ENCODE peak calls at places on chromosome 10, in five cellular contexts. One of them, this sample, is unnamed.

GRCh38 chr10:61931620-61932332 is 30.3 kb downstream of the ARID5B start:
- DNase-seq in GM12878: no peak
- DNase-seq in HepG2: no peak
- DNase-seq in A549: no peak
- DNase-seq in K562: no peak
- DNase-seq in this sample: no peak

GRCh38 chr10:104581884-104582603 is 59.0 kb upstream of the SORCS3 start:
- DNase-seq in GM12878: no peak
- DNase-seq in HepG2: no peak
- DNase-seq in A549: no peak
- DNase-seq in K562: no peak
- DNase-seq in this sample: no peak

GRCh38 chr10:26215923-26216576 is 524 bp upstream of the GAD2 start:
- DNase-seq in GM12878: no peak
- DNase-seq in HepG2: no peak
- DNase-seq in A549: peak; percentile 25
- DNase-seq in K562: no peak
- DNase-seq in this sample: no peak

GRCh38 chr10:27072436-27073114 is 27.7 kb downstream of the ANKRD26 start:
- DNase-seq in GM12878: no peak
- DNase-seq in HepG2: no peak
- DNase-seq in A549: no peak
- DNase-seq in K562: peak; percentile 14
- DNase-seq in this sample: no peak

GRCh38 chr10:17340144-17340829 is 112.2 kb downstream of the VIM start:
- DNase-seq in GM12878: no peak
- DNase-seq in HepG2: no peak
- DNase-seq in A549: no peak
- DNase-seq in K562: no peak
- DNase-seq in this sample: no peak

GRCh38 chr10:30187010-30187409 is 127.6 kb upstream of the JCAD start:
- DNase-seq in GM12878: no peak
- DNase-seq in HepG2: no peak
- DNase-seq in A549: no peak
- DNase-seq in K562: no peak
- DNase-seq in this sample: no peak

GRCh38 chr10:119005377-119006043 is 24.0 kb upstream of the NANOS1 start:
- DNase-seq in GM12878: no peak
- DNase-seq in HepG2: no peak
- DNase-seq in A549: peak; percentile 36
- DNase-seq in K562: no peak
- DNase-seq in this sample: no peak

GRCh38 chr10:1467450-1467849 is 269.9 kb downstream of the ADARB2 start:
- DNase-seq in GM12878: no peak
- DNase-seq in HepG2: no peak
- DNase-seq in A549: no peak
- DNase-seq in K562: no peak
- DNase-seq in this sample: no peak

GRCh38 chr10:100338434-100339036 is 8.5 kb upstream of the SCD start:
- DNase-seq in GM12878: no peak
- DNase-seq in HepG2: peak; percentile 60
- DNase-seq in A549: peak; percentile 85
- DNase-seq in K562: peak; percentile 67
- DNase-seq in this sample: peak; percentile 63

GRCh38 chr10:98636921-98637329 is 190.2 kb upstream of the HPS1 start:
- DNase-seq in GM12878: no peak
- DNase-seq in HepG2: no peak
- DNase-seq in A549: no peak
- DNase-seq in K562: no peak
- DNase-seq in this sample: no peak

GRCh38 chr10:113096111-113097045 is 146.3 kb downstream of the TCF7L2 start:
- DNase-seq in GM12878: no peak
- DNase-seq in HepG2: no peak
- DNase-seq in A549: no peak
- DNase-seq in K562: no peak
- DNase-seq in this sample: no peak

GRCh38 chr10:110525349-110526260 is 27.9 kb downstream of the DUSP5 start:
- DNase-seq in GM12878: no peak
- DNase-seq in HepG2: no peak
- DNase-seq in A549: no peak
- DNase-seq in K562: no peak
- DNase-seq in this sample: no peak

GRCh38 chr10:113619401-113619800 is 44.4 kb downstream of the NRAP start:
- DNase-seq in GM12878: no peak
- DNase-seq in HepG2: no peak
- DNase-seq in A549: no peak
- DNase-seq in K562: no peak
- DNase-seq in this sample: no peak

GRCh38 chr10:114560144-114560543 is 97.9 kb downstream of the ABLIM1 start:
- DNase-seq in GM12878: no peak
- DNase-seq in HepG2: no peak
- DNase-seq in A549: no peak
- DNase-seq in K562: no peak
- DNase-seq in this sample: no peak

GRCh38 chr10:61262486-61263261 is 190.5 kb downstream of the TMEM26 start:
- DNase-seq in GM12878: no peak
- DNase-seq in HepG2: no peak
- DNase-seq in A549: no peak
- DNase-seq in K562: no peak
- DNase-seq in this sample: no peak

GRCh38 chr10:87635498-87636312 is 24.0 kb upstream of the PAPSS2 start:
- DNase-seq in GM12878: peak; percentile 62
- DNase-seq in HepG2: peak; percentile 43
- DNase-seq in A549: no peak
- DNase-seq in K562: no peak
- DNase-seq in this sample: peak; percentile 80

GRCh38 chr10:75431180-75432111 is at the start of gene LRMDA:
- DNase-seq in GM12878: no peak
- DNase-seq in HepG2: peak; percentile 83
- DNase-seq in A549: peak; percentile 46
- DNase-seq in K562: no peak
- DNase-seq in this sample: no peak

GRCh38 chr10:22605168-22605567 is 109.2 kb downstream of the PIP4K2A start:
- DNase-seq in GM12878: peak; percentile 82
- DNase-seq in HepG2: no peak
- DNase-seq in A549: no peak
- DNase-seq in K562: no peak
- DNase-seq in this sample: no peak

GRCh38 chr10:81978238-81978637 is 103.2 kb downstream of the NRG3 start:
- DNase-seq in GM12878: no peak
- DNase-seq in HepG2: peak; percentile 0
- DNase-seq in A549: no peak
- DNase-seq in K562: peak; percentile 21
- DNase-seq in this sample: peak; percentile 42

GRCh38 chr10:34854147-34854601 is 39.1 kb upstream of the PARD3 start:
- DNase-seq in GM12878: no peak
- DNase-seq in HepG2: no peak
- DNase-seq in A549: peak; percentile 18
- DNase-seq in K562: no peak
- DNase-seq in this sample: peak; percentile 53

GRCh38 chr10:89327803-89328441 is at the start of gene IFIT3:
- DNase-seq in GM12878: peak; percentile 62
- DNase-seq in HepG2: peak; percentile 38
- DNase-seq in A549: peak; percentile 76
- DNase-seq in K562: peak; percentile 20
- DNase-seq in this sample: peak; percentile 95

GRCh38 chr10:110509560-110509959 is 11.9 kb downstream of the DUSP5 start:
- DNase-seq in GM12878: no peak
- DNase-seq in HepG2: no peak
- DNase-seq in A549: no peak
- DNase-seq in K562: no peak
- DNase-seq in this sample: no peak

GRCh38 chr10:51937736-51938135 is 238.3 kb upstream of the CSTF2T start:
- DNase-seq in GM12878: no peak
- DNase-seq in HepG2: no peak
- DNase-seq in A549: no peak
- DNase-seq in K562: no peak
- DNase-seq in this sample: no peak

GRCh38 chr10:57161157-57161556 is 800.1 kb upstream of the ZWINT start:
- DNase-seq in GM12878: no peak
- DNase-seq in HepG2: no peak
- DNase-seq in A549: no peak
- DNase-seq in K562: no peak
- DNase-seq in this sample: no peak

DNA sequence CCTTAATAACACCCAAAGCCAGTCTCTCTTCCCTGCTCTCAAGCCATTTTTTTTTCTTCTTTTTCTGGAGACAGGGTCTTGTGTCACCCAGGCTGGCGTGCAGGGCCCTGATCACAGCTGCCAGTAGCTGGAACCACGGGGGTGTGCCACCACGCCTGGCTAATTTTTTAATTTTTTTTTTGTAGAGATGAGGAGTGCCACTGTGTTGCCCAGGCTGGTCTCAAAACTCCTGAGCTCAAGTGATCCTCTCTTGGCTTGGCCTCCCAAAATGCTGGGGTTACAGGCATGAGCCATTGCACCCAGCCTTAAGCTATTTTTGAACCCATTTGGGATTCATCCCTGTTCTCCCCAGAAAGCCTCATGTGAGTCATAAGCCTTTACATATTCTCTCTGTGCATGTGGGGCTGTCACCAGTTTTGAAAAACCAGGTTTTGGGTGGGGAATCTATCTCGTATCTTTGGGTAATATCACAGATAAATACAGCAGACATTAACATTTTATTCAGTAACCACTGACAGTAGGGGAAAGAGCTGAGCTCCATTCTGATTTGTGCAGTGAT is 15.5 kb downstream of the ZNF487 start:
- DNase-seq in GM12878: no peak
- DNase-seq in HepG2: no peak
- DNase-seq in A549: no peak
- DNase-seq in K562: no peak
- DNase-seq in this sample: no peak
- H3K4me1 ChIP-seq in GM12878: peaks cover 33% of the 10 kb centered on the region
- H3K4me1 ChIP-seq in HepG2: peaks cover 22% of the 10 kb centered on the region
- H3K4me1 ChIP-seq in A549: peaks cover 13% of the 10 kb centered on the region
- H3K4me1 ChIP-seq in K562: peaks cover 22% of the 10 kb centered on the region
- H3K4me1 ChIP-seq in this sample: peaks cover 12% of the 10 kb centered on the region

GRCh38 chr10:32038777-32039176 is 17.4 kb downstream of the KIF5B start:
- DNase-seq in GM12878: no peak
- DNase-seq in HepG2: no peak
- DNase-seq in A549: no peak
- DNase-seq in K562: no peak
- DNase-seq in this sample: no peak
- TF ChIP-seq MYC in GM12878: no peak
- TF ChIP-seq MYC in HepG2: no peak
- TF ChIP-seq MYC in A549: no peak
- TF ChIP-seq MYC in K562: no peak
- TF ChIP-seq MYC in this sample: no peak

DNA sequence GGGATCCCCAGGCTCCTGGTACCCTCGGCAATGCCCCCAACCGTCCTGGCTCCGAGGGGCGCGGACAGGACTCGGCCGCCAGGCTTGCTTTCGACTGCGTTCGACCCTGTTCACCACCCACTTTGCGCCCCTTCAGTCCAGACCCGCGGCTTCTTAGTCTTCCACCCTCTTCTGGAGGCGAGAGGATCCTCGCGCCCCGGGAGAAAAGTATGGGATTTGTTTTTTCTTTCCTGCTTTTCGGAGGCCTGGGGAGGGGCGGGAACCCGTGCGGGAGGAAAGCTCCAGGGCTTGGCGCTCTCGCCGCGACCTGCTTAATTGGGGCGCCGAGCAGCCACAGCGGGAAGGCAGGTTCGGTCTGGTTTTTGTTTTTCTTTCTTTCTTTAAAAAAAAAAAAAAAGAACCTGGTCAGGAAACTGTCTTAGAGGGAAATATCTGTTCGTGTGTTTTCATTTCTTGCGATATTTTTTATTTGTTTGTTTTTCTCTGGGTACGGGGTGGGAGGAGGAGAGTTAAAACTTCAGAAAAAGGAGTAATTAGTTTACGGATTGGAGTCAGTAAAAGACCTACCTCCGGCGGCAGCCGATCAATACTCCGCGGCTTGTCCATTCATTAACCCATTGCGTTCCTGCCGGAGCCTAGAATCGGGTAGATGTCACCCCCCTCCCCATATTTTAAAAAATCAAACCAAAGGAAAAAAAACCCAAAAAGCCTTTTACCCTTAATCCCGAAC is 1.6 kb downstream of the EMX2 start:
- DNase-seq in GM12878: no peak
- DNase-seq in HepG2: no peak
- DNase-seq in A549: no peak
- DNase-seq in K562: no peak
- DNase-seq in this sample: no peak
- H3K4me1 ChIP-seq in GM12878: no peaks in the 10 kb centered on the region
- H3K4me1 ChIP-seq in HepG2: peaks cover 7% of the 10 kb centered on the region
- H3K4me1 ChIP-seq in A549: peaks cover 13% of the 10 kb centered on the region
- H3K4me1 ChIP-seq in K562: peaks cover 15% of the 10 kb centered on the region
- H3K4me1 ChIP-seq in this sample: peaks cover 2% of the 10 kb centered on the region

GRCh38 chr10:69684020-69684980 is 54.3 kb downstream of the FAM241B start:
- DNase-seq in GM12878: no peak
- DNase-seq in HepG2: peak; percentile 46
- DNase-seq in A549: no peak
- DNase-seq in K562: no peak
- DNase-seq in this sample: peak; percentile 42

GRCh38 chr10:69685426-69685801 is 55.4 kb downstream of the FAM241B start:
- DNase-seq in GM12878: no peak
- DNase-seq in HepG2: no peak
- DNase-seq in A549: no peak
- DNase-seq in K562: no peak
- DNase-seq in this sample: no peak

GRCh38 chr10:69686866-69687265 is 56.8 kb downstream of the FAM241B start:
- DNase-seq in GM12878: no peak
- DNase-seq in HepG2: no peak
- DNase-seq in A549: no peak
- DNase-seq in K562: no peak
- DNase-seq in this sample: no peak

GRCh38 chr10:69685802-69686585 is 55.9 kb downstream of the FAM241B start:
- DNase-seq in GM12878: no peak
- DNase-seq in HepG2: no peak
- DNase-seq in A549: no peak
- DNase-seq in K562: no peak
- DNase-seq in this sample: no peak

GRCh38 chr10:69684981-69685353 is 54.9 kb downstream of the FAM241B start:
- DNase-seq in GM12878: no peak
- DNase-seq in HepG2: no peak
- DNase-seq in A549: no peak
- DNase-seq in K562: no peak
- DNase-seq in this sample: no peak
- TF ChIP-seq MYC in GM12878: no peak
- TF ChIP-seq MYC in HepG2: no peak
- TF ChIP-seq MYC in A549: no peak
- TF ChIP-seq MYC in K562: no peak
- TF ChIP-seq MYC in this sample: no peak

GRCh38 chr10:46018453-46019169 is 11.8 kb downstream of the NCOA4 start:
- DNase-seq in GM12878: no peak
- DNase-seq in HepG2: no peak
- DNase-seq in A549: no peak
- DNase-seq in K562: no peak
- DNase-seq in this sample: peak; percentile 86

GRCh38 chr10:46020871-46021553 is 9.4 kb downstream of the NCOA4 start:
- DNase-seq in GM12878: no peak
- DNase-seq in HepG2: peak; percentile 92
- DNase-seq in A549: no peak
- DNase-seq in K562: no peak
- DNase-seq in this sample: no peak

GRCh38 chr10:46019541-46020343 is 10.7 kb downstream of the NCOA4 start:
- DNase-seq in GM12878: no peak
- DNase-seq in HepG2: peak; percentile 71
- DNase-seq in A549: no peak
- DNase-seq in K562: no peak
- DNase-seq in this sample: peak; percentile 45

GRCh38 chr10:46019170-46019528 is 11.3 kb downstream of the NCOA4 start:
- DNase-seq in GM12878: no peak
- DNase-seq in HepG2: no peak
- DNase-seq in A549: no peak
- DNase-seq in K562: no peak
- DNase-seq in this sample: peak; percentile 13

GRCh38 chr10:46020344-46020656 is 10.1 kb downstream of the NCOA4 start:
- DNase-seq in GM12878: no peak
- DNase-seq in HepG2: no peak
- DNase-seq in A549: no peak
- DNase-seq in K562: no peak
- DNase-seq in this sample: no peak
- H3K4me1 ChIP-seq in GM12878: peaks cover 12% of the 10 kb centered on the region
- H3K4me1 ChIP-seq in HepG2: peaks cover 69% of the 10 kb centered on the region
- H3K4me1 ChIP-seq in A549: peaks cover 60% of the 10 kb centered on the region
- H3K4me1 ChIP-seq in K562: peaks cover 32% of the 10 kb centered on the region
- H3K4me1 ChIP-seq in this sample: peaks cover 52% of the 10 kb centered on the region